ENCODE peak calls at places on chromosomes 5 and 9, in six cellular contexts. O, E, Y, F, N and G are unnamed samples.

GRCh38 chr5:115360036-115360685 is 63.7 kb upstream of the CCDC112 start:
- DNase-seq in O (no peak), E (no peak), Y (no peak), F (peak), N (no peak), G (no peak)

GRCh38 chr5:37816883-37817282 is 23.0 kb downstream of the GDNF start:
- DNase-seq in O (no peak), E (peak), Y (no peak), F (peak), N (no peak), G (no peak)

GRCh38 chr5:150484964-150485769 is 22.8 kb upstream of the NDST1 start:
- DNase-seq in O (no peak), E (peak), Y (no peak), F (no peak), N (no peak), G (no peak)

GRCh38 chr9:106074006-106074405 is 379.7 kb downstream of the TMEM38B start:
- DNase-seq in O (no peak), E (no peak), Y (no peak), F (no peak), N (no peak), G (no peak)

GRCh38 chr5:73405691-73406090 is 42.9 kb downstream of the FOXD1 start:
- DNase-seq in O (no peak), E (no peak), Y (no peak), F (no peak), N (no peak), G (no peak)

GRCh38 chr5:31161772-31162171 is 31.7 kb upstream of the CDH6 start:
- DNase-seq in O (no peak), E (no peak), Y (no peak), F (no peak), N (no peak), G (no peak)

GRCh38 chr5:113278976-113279375 is 155.8 kb downstream of the TSSK1B start:
- DNase-seq in O (no peak), E (no peak), Y (no peak), F (peak), N (no peak), G (no peak)

GRCh38 chr9:97985058-97985861 is 2.1 kb downstream of the ANP32B start:
- DNase-seq in O (peak), E (no peak), Y (peak), F (peak), N (no peak), G (peak)

GRCh38 chr5:166977916-166978434 is 1313.5 kb upstream of the WWC1 start:
- DNase-seq in O (no peak), E (no peak), Y (no peak), F (no peak), N (no peak), G (no peak)

GRCh38 chr5:179275381-179275878 is 69.8 kb downstream of the ADAMTS2 start:
- DNase-seq in O (no peak), E (peak), Y (no peak), F (no peak), N (no peak), G (no peak)

GRCh38 chr9:96135071-96135825 is 166.7 kb downstream of the HSD17B3 start:
- DNase-seq in O (no peak), E (no peak), Y (no peak), F (peak), N (no peak), G (no peak)

GRCh38 chr9:105637787-105638395 is 24.4 kb upstream of the TAL2 start:
- DNase-seq in O (no peak), E (peak), Y (no peak), F (peak), N (no peak), G (no peak)

GRCh38 chr5:33810491-33811120 is 81.2 kb downstream of the ADAMTS12 start:
- DNase-seq in O (no peak), E (no peak), Y (no peak), F (peak), N (no peak), G (no peak)

GRCh38 chr5:2887401-2888348 is 136.2 kb upstream of the IRX2 start:
- DNase-seq in O (no peak), E (no peak), Y (no peak), F (no peak), N (no peak), G (no peak)

GRCh38 chr5:175892401-175892800 is 21.0 kb downstream of the CPLX2 start:
- DNase-seq in O (no peak), E (no peak), Y (no peak), F (no peak), N (no peak), G (no peak)

GRCh38 chr5:13503017-13503416 is 441.5 kb downstream of the DNAH5 start:
- DNase-seq in O (no peak), E (no peak), Y (no peak), F (no peak), N (no peak), G (no peak)

GRCh38 chr5:54785729-54786548 is 199.5 kb downstream of the ESM1 start:
- DNase-seq in O (no peak), E (no peak), Y (no peak), F (peak), N (peak), G (no peak)

GRCh38 chr5:89265511-89266169 is 382.7 kb upstream of the MEF2C start:
- DNase-seq in O (no peak), E (peak), Y (no peak), F (peak), N (no peak), G (no peak)

GRCh38 chr9:77016526-77017504 is 2.6 kb upstream of the FOXB2 start:
- DNase-seq in O (no peak), E (no peak), Y (no peak), F (no peak), N (no peak), G (no peak)

GRCh38 chr5:36569456-36569855 is 37.0 kb upstream of the SLC1A3 start:
- DNase-seq in O (no peak), E (peak), Y (no peak), F (no peak), N (no peak), G (no peak)

GRCh38 chr9:109935406-109936087 is 155.5 kb downstream of the PALM2AKAP2 start:
- DNase-seq in O (no peak), E (no peak), Y (no peak), F (no peak), N (no peak), G (no peak)

GRCh38 chr5:77208507-77209163 is 1.8 kb upstream of the PDE8B start:
- DNase-seq in O (no peak), E (no peak), Y (no peak), F (no peak), N (no peak), G (no peak)

GRCh38 chr5:159518361-159518760 is 188.1 kb upstream of the IL12B start:
- DNase-seq in O (no peak), E (no peak), Y (no peak), F (peak), N (no peak), G (no peak)

GRCh38 chr9:117178596-117179111 is 236.2 kb downstream of the ASTN2 start:
- DNase-seq in O (no peak), E (no peak), Y (no peak), F (peak), N (no peak), G (no peak)

GRCh38 chr5:73764586-73764985 is 138.6 kb downstream of the ARHGEF28 start:
- DNase-seq in O (no peak), E (peak), Y (no peak), F (peak), N (no peak), G (no peak)

GRCh38 chr9:137502008-137502913 is 43.1 kb upstream of the NSMF start:
- DNase-seq in O (no peak), E (no peak), Y (no peak), F (no peak), N (no peak), G (no peak)

GRCh38 chr5:88606173-88606572 is 276.8 kb downstream of the MEF2C start:
- DNase-seq in O (no peak), E (no peak), Y (no peak), F (no peak), N (no peak), G (no peak)

GRCh38 chr5:54415896-54416640 is 39.4 kb upstream of the HSPB3 start:
- DNase-seq in O (no peak), E (peak), Y (no peak), F (peak), N (no peak), G (no peak)

GRCh38 chr5:115850771-115851416 is 9.2 kb downstream of the AP3S1 start:
- DNase-seq in O (no peak), E (peak), Y (no peak), F (peak), N (no peak), G (no peak)

GRCh38 chr9:33329117-33329563 is 38.8 kb downstream of the NFX1 start:
- DNase-seq in O (no peak), E (peak), Y (no peak), F (peak), N (no peak), G (no peak)

GRCh38 chr9:35907732-35908483 is 1.4 kb upstream of the SPAAR start:
- DNase-seq in O (no peak), E (peak), Y (peak), F (peak), N (peak), G (peak)

GRCh38 chr9:5263568-5264218 is 32.5 kb downstream of the INSL4 start:
- DNase-seq in O (no peak), E (peak), Y (no peak), F (no peak), N (no peak), G (peak)